ENCODE peak calls at places on chromosomes 1 and 21, in five cellular contexts. S is K562, P is esophagus muscularis mucosa, W is stomach, Z is right lobe of liver. J is an unnamed sample.

GRCh38 chr1:178496410-178497135 is at the start of gene CLEC20A:
- DNase-seq in S (no peak), W (no peak), Z (no peak), P (no peak), J (no peak)

GRCh38 chr1:115112496-115113375 is 23.4 kb upstream of the TSPAN2 start:
- DNase-seq in P (no peak), S (peak), Z (peak), W (peak), J (peak)

GRCh38 chr1:213560226-213560625 is 427.5 kb upstream of the PROX1 start:
- DNase-seq in W (no peak), S (no peak), P (no peak), Z (no peak), J (no peak)

GRCh38 chr1:14970115-14970798 is 183.3 kb upstream of the TMEM51 start:
- DNase-seq in S (peak), P (no peak), W (peak), Z (no peak), J (peak)

GRCh38 chr1:55375617-55376258 is 160.6 kb upstream of the USP24 start:
- DNase-seq in P (peak), S (peak), W (no peak), Z (no peak), J (peak)

GRCh38 chr1:118075116-118075515 is 109.9 kb downstream of the SPAG17 start:
- DNase-seq in W (no peak), Z (no peak), P (no peak), S (no peak), J (no peak)

GRCh38 chr1:26538480-26539412 is 9.2 kb downstream of the RPS6KA1 start:
- DNase-seq in W (peak), Z (peak), S (peak), P (no peak), J (peak)

GRCh38 chr1:207454046-207454964 is at the start of gene CR2:
- DNase-seq in Z (peak), P (no peak), S (peak), W (peak), J (peak)

GRCh38 chr1:78834201-78834741 is 172.3 kb downstream of the ADGRL4 start:
- DNase-seq in P (no peak), S (no peak), Z (no peak), W (no peak), J (no peak)

GRCh38 chr1:14842361-14842760 is 243.9 kb downstream of the KAZN start:
- DNase-seq in S (no peak), W (no peak), P (no peak), Z (no peak), J (no peak)

GRCh38 chr1:111570781-111571181 is 48.8 kb upstream of the RAP1A start:
- DNase-seq in P (peak), S (peak), Z (no peak), W (no peak), J (peak)

GRCh38 chr21:31931644-31932469 is 59.0 kb downstream of the HUNK start:
- DNase-seq in P (no peak), S (no peak), W (no peak), Z (no peak), J (no peak)

GRCh38 chr21:30209571-30209970 is 6.3 kb downstream of the CLDN8 start:
- DNase-seq in P (no peak), Z (no peak), W (no peak), S (no peak), J (no peak)

GRCh38 chr21:31552826-31553225 is 106.7 kb upstream of the SOD1 start:
- DNase-seq in S (no peak), P (no peak), W (no peak), Z (no peak), J (no peak)

GRCh38 chr1:54640361-54640760 is 1.2 kb upstream of the MROH7 start:
- DNase-seq in W (no peak), P (no peak), S (no peak), Z (no peak), J (no peak)

GRCh38 chr1:63124666-63125191 is 197.6 kb upstream of the FOXD3 start:
- DNase-seq in P (no peak), Z (no peak), S (no peak), W (no peak), J (no peak)

GRCh38 chr1:154218545-154218944 is 2.2 kb upstream of the UBAP2L start:
- DNase-seq in P (no peak), W (no peak), Z (no peak), S (no peak), J (no peak)

GRCh38 chr21:25809013-25809412 is 74.2 kb downstream of the GABPA start:
- DNase-seq in S (no peak), P (no peak), Z (no peak), W (no peak), J (no peak)

GRCh38 chr1:156859523-156860112 is 701 bp upstream of the INSRR start:
- DNase-seq in S (no peak), P (no peak), Z (no peak), W (peak), J (peak)

GRCh38 chr1:216936779-216937178 is 213.6 kb upstream of the ESRRG start:
- DNase-seq in S (no peak), P (no peak), W (no peak), Z (no peak), J (no peak)

GRCh38 chr1:65425697-65426096 is 5.2 kb downstream of the LEPR start:
- DNase-seq in S (no peak), W (no peak), Z (no peak), P (no peak), J (no peak)

GRCh38 chr21:34027727-34028461 is 45.5 kb upstream of the MRPS6 start:
- DNase-seq in P (no peak), W (no peak), Z (no peak), S (no peak), J (no peak)

GRCh38 chr1:110068646-110069301 is 1.7 kb downstream of the ALX3 start:
- DNase-seq in Z (no peak), P (no peak), S (no peak), W (no peak), J (no peak)

GRCh38 chr1:6601865-6602668 is 602 bp downstream of the KLHL21 start:
- DNase-seq in Z (peak), W (peak), P (no peak), S (no peak), J (peak)

GRCh38 chr1:2315711-2316450 is 75.5 kb downstream of the MORN1 start:
- DNase-seq in Z (no peak), P (no peak), W (no peak), S (no peak), J (no peak)

GRCh38 chr1:26717066-26717465 is 21.3 kb downstream of the ARID1A start:
- DNase-seq in S (peak), Z (no peak), W (no peak), P (no peak), J (no peak)

GRCh38 chr1:25797939-25798338 is 2.1 kb upstream of the SELENON start:
- DNase-seq in P (no peak), Z (no peak), W (peak), S (peak), J (no peak)

GRCh38 chr1:202505356-202505755 is 156.9 kb downstream of the PPP1R12B start:
- DNase-seq in S (no peak), W (no peak), Z (no peak), P (no peak), J (no peak)

GRCh38 chr1:240027059-240027462 is 64.6 kb upstream of the FMN2 start:
- DNase-seq in P (no peak), S (peak), W (no peak), Z (no peak), J (peak)

GRCh38 chr1:109272021-109272799 is 10.7 kb downstream of the PSRC1 start:
- DNase-seq in P (no peak), W (no peak), S (no peak), Z (no peak), J (no peak)

GRCh38 chr1:95309031-95309459 is 75.0 kb downstream of the RWDD3 start:
- DNase-seq in W (no peak), S (peak), Z (no peak), P (no peak), J (peak)

GRCh38 chr1:3688356-3688755 is 36.0 kb downstream of the TP73 start:
- DNase-seq in S (peak), P (no peak), Z (no peak), W (no peak), J (no peak)

GRCh38 chr1:110235181-110235838 is 25.2 kb downstream of the KCNC4 start:
- DNase-seq in P (no peak), S (no peak), W (peak), Z (peak), J (peak)

GRCh38 chr1:89203166-89203565 is 4.4 kb upstream of the GBP4 start:
- DNase-seq in W (no peak), S (no peak), Z (no peak), P (no peak), J (no peak)

GRCh38 chr1:89201489-89201794 is 2.7 kb upstream of the GBP4 start:
- DNase-seq in P (no peak), W (no peak), Z (no peak), S (no peak), J (no peak)

GRCh38 chr1:89200668-89201488 is 2.1 kb upstream of the GBP4 start:
- DNase-seq in W (no peak), P (no peak), S (no peak), Z (no peak), J (no peak)

GRCh38 chr1:89211035-89211634 is 12.4 kb upstream of the GBP4 start:
- DNase-seq in Z (no peak), S (no peak), P (no peak), W (no peak), J (no peak)

DNA sequence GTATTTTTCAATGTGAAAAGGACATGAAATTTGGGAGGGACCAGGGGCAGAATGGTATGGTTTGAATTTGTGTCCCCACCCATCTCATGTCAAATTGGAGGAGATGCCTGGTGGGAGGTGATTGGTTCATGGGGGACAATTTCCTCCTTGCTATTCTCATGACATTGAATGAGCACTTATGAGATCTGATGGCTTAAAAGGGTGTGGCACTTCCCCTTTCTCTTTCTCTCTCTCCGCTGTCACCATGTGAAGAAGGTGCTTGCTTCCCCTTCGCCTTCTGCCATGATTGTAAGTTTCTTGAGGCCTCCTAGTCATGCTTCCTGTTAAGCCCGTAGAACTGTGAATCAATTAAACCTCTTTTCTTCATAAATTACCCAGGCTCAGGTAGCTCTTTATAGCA is 7.6 kb upstream of the GBP4 start:
- DNase-seq in Z (no peak), S (no peak), W (no peak), P (no peak), J (no peak)
- H3K27ac ChIP-seq in Z (no peak), S (no peak), W (no peak), P (no peak), J (no peak)

DNA sequence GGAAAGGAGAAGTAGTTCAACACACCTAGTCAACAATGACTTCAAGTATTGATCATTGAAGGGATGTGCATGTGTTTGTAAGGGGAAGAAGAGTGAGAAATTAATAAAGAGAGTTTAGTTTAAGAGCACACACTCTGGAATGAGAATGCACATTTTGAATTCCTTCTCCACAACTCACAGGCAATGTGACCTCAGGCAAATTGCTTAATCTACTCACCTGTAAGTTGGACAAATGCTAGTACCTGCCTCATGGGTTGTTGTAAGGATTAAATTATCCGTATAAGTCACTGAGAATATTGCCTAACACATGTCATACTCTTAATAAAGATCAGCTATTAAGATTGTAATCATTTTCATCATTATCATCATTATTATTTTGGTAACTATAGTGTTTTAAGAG is 204.0 kb upstream of the NFIA start:
- DNase-seq in S (no peak), P (no peak), Z (no peak), W (no peak), J (no peak)
- H3K4me3 ChIP-seq in S (no peak), P (no peak), Z (no peak), W (no peak), J (no peak)

DNA sequence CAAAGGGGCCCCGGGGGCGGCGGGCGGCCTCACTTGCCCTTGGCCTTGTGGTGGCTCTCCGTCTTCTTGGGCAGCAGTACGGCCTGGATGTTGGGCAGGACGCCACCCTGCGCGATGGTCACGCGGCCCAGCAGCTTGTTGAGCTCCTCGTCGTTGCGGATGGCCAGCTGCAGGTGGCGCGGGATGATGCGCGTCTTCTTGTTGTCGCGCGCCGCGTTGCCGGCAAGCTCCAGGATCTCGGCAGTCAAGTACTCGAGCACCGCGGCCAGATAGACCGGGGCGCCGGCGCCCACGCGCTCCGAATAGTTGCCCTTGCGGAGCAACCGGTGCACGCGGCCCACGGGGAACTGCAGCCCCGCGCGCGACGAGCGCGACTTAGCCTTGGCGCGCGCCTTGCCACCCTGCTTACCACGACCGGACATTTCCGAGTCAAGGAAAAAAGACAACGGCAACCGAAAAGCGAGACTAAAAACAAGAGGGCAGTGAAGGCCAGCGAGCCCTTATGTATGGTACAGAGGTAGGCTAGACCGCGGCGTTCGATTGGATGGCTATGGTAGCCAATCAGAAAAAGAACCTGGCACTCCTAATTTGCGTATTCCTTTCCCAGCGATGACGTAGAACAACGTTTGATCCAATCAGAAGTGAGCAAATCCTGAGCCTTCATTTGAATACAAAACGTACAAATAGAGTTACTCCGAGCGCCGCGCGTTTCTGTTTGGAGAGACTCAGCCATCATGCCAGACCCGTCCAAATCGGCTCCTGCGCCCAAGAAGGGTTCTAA is 29.6 kb upstream of the RNF187 start:
- DNase-seq in S (peak), Z (peak), W (peak), P (peak), J (peak)
- TF ChIP-seq POLR2A in S (peak), Z (peak), W (no peak), P (no peak), J (peak)

DNA sequence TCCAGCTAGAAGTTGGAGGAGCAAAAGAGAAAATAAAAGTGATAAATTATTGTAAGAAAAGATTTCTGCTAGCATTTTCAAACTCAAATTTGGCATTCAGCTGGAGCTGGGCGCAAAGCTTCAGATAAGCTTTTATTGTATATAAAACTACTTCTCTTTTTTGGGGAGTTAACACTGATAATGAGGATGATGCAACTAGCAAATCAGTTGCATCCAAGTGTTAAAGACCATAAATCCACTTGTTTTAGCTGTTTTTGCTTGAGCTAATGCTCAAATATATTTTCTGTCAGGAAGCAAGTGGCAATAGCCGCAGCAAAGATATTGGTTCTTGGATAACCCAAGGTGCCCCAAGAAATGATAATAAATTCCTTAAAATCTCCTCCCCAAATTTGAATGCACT is 127.0 kb upstream of the PKN2 start:
- DNase-seq in W (no peak), Z (no peak), S (no peak), P (no peak), J (no peak)
- H3K27ac ChIP-seq in W (no peak), Z (no peak), S (no peak), P (no peak), J (no peak)

GRCh38 chr1:100722211-100722610 is 2.7 kb downstream of the VCAM1 start:
- DNase-seq in S (no peak), W (no peak), P (no peak), Z (no peak), J (no peak)
- H3K4me3 ChIP-seq in S (no peak), W (no peak), P (peak), Z (peak), J (no peak)

GRCh38 chr1:220878223-220879081 is 791 bp upstream of the HLX start:
- DNase-seq in W (no peak), P (no peak), S (no peak), Z (peak), J (peak)

GRCh38 chr1:220879509-220880366 is 495 bp downstream of the HLX start:
- DNase-seq in P (peak), W (peak), Z (peak), S (peak), J (no peak)

GRCh38 chr1:220880367-220880680 is 1.1 kb downstream of the HLX start:
- DNase-seq in P (peak), S (no peak), W (no peak), Z (peak), J (no peak)

GRCh38 chr1:220877348-220878095 is 1.7 kb upstream of the HLX start:
- DNase-seq in S (no peak), P (no peak), Z (no peak), W (no peak), J (no peak)

GRCh38 chr1:220879090-220879508 is at the start of gene HLX:
- DNase-seq in P (peak), Z (peak), W (peak), S (peak), J (peak)
- TF ChIP-seq POLR2A in P (peak), Z (peak), W (no peak), S (peak), J (peak)

GRCh38 chr1:243483952-243484351 is 228.1 kb downstream of the SDCCAG8 start:
- DNase-seq in W (no peak), P (no peak), S (no peak), Z (no peak), J (no peak)

GRCh38 chr1:243487036-243487648 is 231.3 kb downstream of the SDCCAG8 start:
- DNase-seq in S (no peak), W (no peak), P (no peak), Z (no peak), J (no peak)

GRCh38 chr1:243482237-243483022 is 226.6 kb downstream of the SDCCAG8 start:
- DNase-seq in W (no peak), Z (no peak), S (no peak), P (no peak), J (no peak)

GRCh38 chr1:243481101-243481500 is 225.3 kb downstream of the SDCCAG8 start:
- DNase-seq in Z (no peak), S (no peak), P (no peak), W (no peak), J (no peak)

DNA sequence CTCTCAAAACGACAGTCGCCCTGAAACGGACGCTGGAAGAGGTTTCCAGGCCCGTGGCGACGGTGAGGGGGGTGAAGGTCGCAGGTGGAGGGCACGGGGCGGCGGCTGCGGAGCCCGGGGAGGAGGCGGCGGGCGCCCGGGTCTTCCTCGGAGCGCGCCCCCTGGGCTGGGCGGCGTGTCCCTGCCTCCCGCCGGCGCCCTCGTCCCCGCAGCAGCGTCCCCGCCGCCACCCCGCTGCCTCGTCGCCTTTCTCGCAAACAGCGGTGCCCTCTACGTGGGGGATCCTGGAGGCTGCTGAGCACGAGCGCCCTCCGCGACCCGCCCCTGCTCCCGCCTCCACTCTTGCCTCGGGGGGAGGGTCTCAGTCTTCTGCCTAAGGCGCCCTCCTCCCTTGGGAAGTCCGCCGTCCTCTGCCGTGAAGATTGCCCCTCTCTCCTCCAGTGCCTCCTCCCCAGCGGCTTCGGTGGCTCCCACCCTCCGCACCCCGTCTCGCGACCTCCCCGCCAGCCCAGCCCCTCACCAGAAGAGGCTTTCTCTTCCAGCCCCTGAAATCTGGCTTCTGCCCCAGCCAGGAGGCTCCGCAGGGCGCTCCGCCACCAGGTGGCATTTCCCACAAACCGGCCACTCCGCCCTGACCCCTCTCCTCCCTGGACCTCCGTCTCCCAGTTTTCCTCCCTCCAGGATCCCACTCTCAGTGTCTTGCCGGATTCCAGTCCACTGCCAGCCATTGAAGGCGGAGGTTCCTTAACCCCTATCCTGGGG is 227.4 kb downstream of the SDCCAG8 start:
- DNase-seq in S (no peak), Z (peak), P (no peak), W (no peak), J (no peak)
- H3K27ac ChIP-seq in S (no peak), Z (peak), P (no peak), W (peak), J (no peak)

DNA sequence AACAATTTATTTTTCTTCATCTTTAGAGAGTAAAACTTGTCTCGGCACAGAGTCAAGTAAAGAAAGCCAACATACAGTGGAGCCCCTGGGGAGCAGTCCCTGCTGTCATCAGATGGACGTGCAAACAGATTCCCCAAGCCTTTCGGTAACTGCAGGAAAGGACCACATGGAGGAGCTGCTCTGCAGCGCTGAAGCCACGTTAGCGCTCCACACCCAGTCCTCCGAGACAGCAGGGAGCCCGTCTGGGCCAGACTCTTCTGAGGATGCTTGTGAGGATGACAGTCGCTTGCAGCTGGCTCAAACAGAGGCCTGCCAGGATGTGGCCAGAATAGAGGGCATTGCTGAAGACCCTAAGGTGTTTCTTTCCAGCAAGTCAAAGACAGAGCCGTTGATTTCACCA is 77.1 kb upstream of the SCCPDH start:
- DNase-seq in Z (no peak), P (no peak), W (no peak), S (peak), J (peak)
- H3K4me3 ChIP-seq in Z (no peak), P (peak), W (no peak), S (no peak), J (no peak)

J was measured in body of pancreas.